ENCODE peak calls at places on chromosomes 6 and 20, in four cellular contexts. One of them, this sample, is unnamed.

GRCh38 chr6:102759415-102759814 is 1365.9 kb downstream of the GRIK2 start:
- DNase-seq in IMR-90: no peak
- DNase-seq in AG09319: no peak
- DNase-seq in AG10803: no peak
- DNase-seq in this sample: no peak

GRCh38 chr6:55794136-55794812 is 81.1 kb downstream of the BMP5 start:
- DNase-seq in AG10803: peak; percentile 28
- DNase-seq in AG09319: peak; percentile 65
- DNase-seq in IMR-90: peak; percentile 70
- DNase-seq in this sample: no peak

GRCh38 chr20:52191436-52192295 is at the start of gene ZFP64:
- DNase-seq in AG09319: peak; percentile 41
- DNase-seq in AG10803: peak; percentile 78
- DNase-seq in IMR-90: peak; percentile 76
- DNase-seq in this sample: peak; percentile 63

GRCh38 chr20:25042531-25043498 is 15.1 kb downstream of the ACSS1 start:
- DNase-seq in AG10803: no peak
- DNase-seq in IMR-90: no peak
- DNase-seq in AG09319: no peak
- DNase-seq in this sample: peak; percentile 46

GRCh38 chr6:148528292-148528691 is 185.7 kb downstream of the SASH1 start:
- DNase-seq in AG10803: no peak
- DNase-seq in IMR-90: peak; percentile 44
- DNase-seq in AG09319: no peak
- DNase-seq in this sample: no peak

GRCh38 chr20:5719861-5720401 is 30.3 kb upstream of the SHLD1 start:
- DNase-seq in IMR-90: peak; percentile 65
- DNase-seq in AG09319: no peak
- DNase-seq in AG10803: no peak
- DNase-seq in this sample: no peak

GRCh38 chr6:38973178-38974057 is 75.2 kb upstream of the GLP1R start:
- DNase-seq in AG10803: peak; percentile 66
- DNase-seq in AG09319: peak; percentile 22
- DNase-seq in IMR-90: peak; percentile 79
- DNase-seq in this sample: peak; percentile 38

GRCh38 chr6:143139239-143139784 is 78.6 kb downstream of the AIG1 start:
- DNase-seq in IMR-90: no peak
- DNase-seq in AG10803: no peak
- DNase-seq in AG09319: no peak
- DNase-seq in this sample: no peak

GRCh38 chr6:148874698-148875293 is 128.0 kb downstream of the UST start:
- DNase-seq in AG09319: no peak
- DNase-seq in AG10803: peak; percentile 54
- DNase-seq in IMR-90: no peak
- DNase-seq in this sample: no peak

GRCh38 chr6:10146723-10147451 is 268.0 kb downstream of the TFAP2A start:
- DNase-seq in AG10803: peak; percentile 13
- DNase-seq in AG09319: peak; percentile 32
- DNase-seq in IMR-90: peak; percentile 8
- DNase-seq in this sample: peak; percentile 13

GRCh38 chr20:6185268-6185667 is 62.4 kb upstream of the FERMT1 start:
- DNase-seq in AG09319: no peak
- DNase-seq in IMR-90: no peak
- DNase-seq in AG10803: no peak
- DNase-seq in this sample: no peak

GRCh38 chr6:31689249-31690110 is 8.6 kb upstream of the LY6G5C start:
- DNase-seq in AG10803: no peak
- DNase-seq in AG09319: no peak
- DNase-seq in IMR-90: no peak
- DNase-seq in this sample: peak; percentile 20

GRCh38 chr6:131210469-131210868 is 75.2 kb downstream of the AKAP7 start:
- DNase-seq in IMR-90: no peak
- DNase-seq in AG10803: peak; percentile 69
- DNase-seq in AG09319: peak; percentile 24
- DNase-seq in this sample: no peak

GRCh38 chr20:58553841-58554240 is 38.6 kb upstream of the APCDD1L start:
- DNase-seq in IMR-90: peak; percentile 70
- DNase-seq in AG10803: peak; percentile 30
- DNase-seq in AG09319: peak; percentile 51
- DNase-seq in this sample: no peak

GRCh38 chr20:48052492-48052870 is 267.2 kb upstream of the SULF2 start:
- DNase-seq in AG10803: peak; percentile 17
- DNase-seq in AG09319: peak; percentile 19
- DNase-seq in IMR-90: no peak
- DNase-seq in this sample: no peak

GRCh38 chr20:13355386-13355785 is 134.3 kb downstream of the ISM1 start:
- DNase-seq in AG10803: peak; percentile 22
- DNase-seq in AG09319: no peak
- DNase-seq in IMR-90: no peak
- DNase-seq in this sample: no peak

GRCh38 chr6:76000629-76001028 is 71.8 kb downstream of the IMPG1 start:
- DNase-seq in AG09319: no peak
- DNase-seq in IMR-90: no peak
- DNase-seq in AG10803: no peak
- DNase-seq in this sample: no peak

GRCh38 chr6:35047265-35048011 is 93.7 kb downstream of the TCP11 start:
- DNase-seq in AG10803: peak; percentile 79
- DNase-seq in IMR-90: peak; percentile 71
- DNase-seq in AG09319: no peak
- DNase-seq in this sample: no peak

GRCh38 chr20:24160563-24161355 is 172.2 kb upstream of the GGTLC1 start:
- DNase-seq in AG09319: peak; percentile 38
- DNase-seq in AG10803: peak; percentile 76
- DNase-seq in IMR-90: peak; percentile 63
- DNase-seq in this sample: peak; percentile 67

GRCh38 chr20:54214566-54214965 is 6.7 kb downstream of the PFDN4 start:
- DNase-seq in AG09319: no peak
- DNase-seq in AG10803: no peak
- DNase-seq in IMR-90: no peak
- DNase-seq in this sample: no peak

GRCh38 chr6:52362443-52363221 is 681 bp downstream of the PAQR8 start:
- DNase-seq in AG09319: no peak
- DNase-seq in AG10803: no peak
- DNase-seq in IMR-90: no peak
- DNase-seq in this sample: peak; percentile 22

GRCh38 chr6:15953152-15953880 is 175.6 kb upstream of the MYLIP start:
- DNase-seq in AG09319: peak; percentile 10
- DNase-seq in IMR-90: no peak
- DNase-seq in AG10803: peak; percentile 75
- DNase-seq in this sample: no peak

GRCh38 chr6:135212935-135213334 is 31.8 kb downstream of the MYB start:
- DNase-seq in IMR-90: peak; percentile 75
- DNase-seq in AG09319: no peak
- DNase-seq in AG10803: peak; percentile 47
- DNase-seq in this sample: no peak

GRCh38 chr6:30260036-30260504 is 46.9 kb upstream of the TRIM26 start:
- DNase-seq in AG09319: no peak
- DNase-seq in IMR-90: no peak
- DNase-seq in AG10803: no peak
- DNase-seq in this sample: no peak

GRCh38 chr20:14948416-14948815 is 611.0 kb upstream of the FLRT3 start:
- DNase-seq in AG09319: no peak
- DNase-seq in AG10803: no peak
- DNase-seq in IMR-90: no peak
- DNase-seq in this sample: no peak
- TF ChIP-seq CTCF in AG09319: peak; percentile 12
- TF ChIP-seq CTCF in AG10803: no peak
- TF ChIP-seq CTCF in IMR-90: no peak
- TF ChIP-seq CTCF in this sample: no peak

DNA sequence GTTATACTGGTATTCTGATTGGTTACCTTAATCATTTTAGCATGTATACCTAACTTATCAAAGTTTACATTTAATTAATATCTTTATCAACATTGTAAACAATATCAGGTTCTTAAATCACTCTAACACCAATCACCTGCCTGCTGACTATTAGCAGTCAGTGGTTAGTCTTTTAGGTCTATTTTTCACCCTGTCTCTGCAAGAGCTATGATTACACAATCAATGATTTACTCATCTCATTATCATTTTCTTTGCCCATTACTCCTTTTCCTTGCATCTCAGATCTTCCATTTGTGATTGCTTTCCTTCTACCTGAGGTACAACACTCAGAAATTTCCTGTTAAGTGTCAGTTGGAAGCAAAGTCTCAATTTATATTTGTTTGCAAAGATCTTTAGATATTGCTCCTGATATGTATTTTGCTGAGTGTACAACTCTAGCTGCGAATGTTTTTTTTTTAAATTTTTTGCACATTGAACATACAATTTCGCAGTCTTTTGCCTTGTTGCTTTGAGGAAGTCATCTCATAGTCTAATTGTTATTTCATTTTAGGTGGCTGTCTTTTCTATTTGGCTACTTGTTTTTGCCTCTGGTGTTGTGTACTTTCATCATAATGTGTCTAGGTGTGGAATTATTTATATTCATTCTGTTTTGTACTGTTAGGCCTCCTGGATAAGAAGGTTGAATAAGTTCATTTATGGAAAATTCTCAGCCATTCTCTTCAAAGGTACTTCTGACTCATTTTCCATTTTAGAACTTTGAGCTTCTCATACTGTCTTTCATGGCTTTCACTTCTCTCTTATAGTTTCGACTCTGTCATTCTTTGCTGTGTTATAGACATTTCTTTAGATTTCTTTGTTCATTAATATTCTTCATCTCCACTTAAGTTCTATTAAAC is 104.9 kb upstream of the CEP162 start:
- DNase-seq in AG10803: no peak
- DNase-seq in AG09319: no peak
- DNase-seq in IMR-90: no peak
- DNase-seq in this sample: no peak
- TF ChIP-seq CTCF in AG10803: no peak
- TF ChIP-seq CTCF in AG09319: no peak
- TF ChIP-seq CTCF in IMR-90: no peak
- TF ChIP-seq CTCF in this sample: no peak

GRCh38 chr20:49508435-49509199 is 26.1 kb upstream of the KCNB1 start:
- DNase-seq in AG09319: no peak
- DNase-seq in AG10803: peak; percentile 55
- DNase-seq in IMR-90: peak; percentile 45
- DNase-seq in this sample: no peak
- TF ChIP-seq CTCF in AG09319: peak; percentile 49
- TF ChIP-seq CTCF in AG10803: peak; percentile 66
- TF ChIP-seq CTCF in IMR-90: peak; percentile 60
- TF ChIP-seq CTCF in this sample: peak; percentile 64

GRCh38 chr6:72042088-72042487 is 155.7 kb downstream of the RIMS1 start:
- DNase-seq in AG10803: peak; percentile 46
- DNase-seq in AG09319: no peak
- DNase-seq in IMR-90: no peak
- DNase-seq in this sample: no peak
- TF ChIP-seq CTCF in AG10803: peak; percentile 51
- TF ChIP-seq CTCF in AG09319: no peak
- TF ChIP-seq CTCF in IMR-90: no peak
- TF ChIP-seq CTCF in this sample: no peak